ENCODE peak calls at places on chromosome 18, in seven cellular contexts. N, V, R, A, X, O and H are unnamed samples.

GRCh38 chr18:26909599-26910290 is 44.2 kb upstream of the AQP4 start:
- DNase-seq in N (no peak), V (no peak), R (no peak), A (peak; percentile 7), X (no peak), O (peak; percentile 67), H (no peak)

GRCh38 chr18:34773378-34773777 is 63.3 kb downstream of the DTNA start:
- DNase-seq in N (no peak), V (no peak), R (no peak), A (no peak), X (no peak), O (no peak), H (no peak)

GRCh38 chr18:61926532-61926931 is 33.7 kb upstream of the RNF152 start:
- DNase-seq in N (no peak), V (no peak), R (no peak), A (no peak), X (no peak), O (no peak), H (no peak)

GRCh38 chr18:5238371-5238758 is 41.3 kb upstream of the AKAIN1 start:
- DNase-seq in N (peak; percentile 83), V (peak; percentile 87), R (peak; percentile 69), A (peak; percentile 10), X (no peak), O (peak; percentile 76), H (peak; percentile 81)

GRCh38 chr18:76821356-76821874 is 942 bp upstream of the ZNF236 start:
- DNase-seq in N (no peak), V (no peak), R (no peak), A (no peak), X (no peak), O (no peak), H (no peak)

GRCh38 chr18:79318142-79318673 is 77.5 kb upstream of the NFATC1 start:
- DNase-seq in N (no peak), V (no peak), R (no peak), A (no peak), X (no peak), O (no peak), H (no peak)

GRCh38 chr18:76412818-76413565 is 82.0 kb downstream of the ZNF516 start:
- DNase-seq in N (no peak), V (no peak), R (no peak), A (no peak), X (peak; percentile 53), O (peak; percentile 20), H (no peak)

GRCh38 chr18:68262697-68263293 is 452.1 kb downstream of the TMX3 start:
- DNase-seq in N (no peak), V (no peak), R (no peak), A (no peak), X (peak; percentile 79), O (no peak), H (no peak)

GRCh38 chr18:64332851-64333250 is 184.0 kb upstream of the LINC00305 start:
- DNase-seq in N (no peak), V (no peak), R (no peak), A (no peak), X (no peak), O (no peak), H (no peak)

GRCh38 chr18:51447351-51447896 is 249.9 kb upstream of the MEX3C start:
- DNase-seq in N (no peak), V (peak; percentile 27), R (peak; percentile 55), A (peak; percentile 7), X (no peak), O (peak; percentile 70), H (no peak)

GRCh38 chr18:48073231-48073930 is 142.9 kb upstream of the SMAD2 start:
- DNase-seq in N (no peak), V (no peak), R (no peak), A (no peak), X (no peak), O (no peak), H (no peak)

GRCh38 chr18:54392621-54393023 is 34.9 kb downstream of the C18orf54 start:
- DNase-seq in N (no peak), V (peak; percentile 86), R (no peak), A (no peak), X (peak; percentile 72), O (peak; percentile 52), H (peak; percentile 36)

GRCh38 chr18:79203017-79203605 is 133.9 kb downstream of the ATP9B start:
- DNase-seq in N (no peak), V (no peak), R (no peak), A (no peak), X (no peak), O (no peak), H (no peak)

GRCh38 chr18:67771271-67771670 is 254.8 kb upstream of the DSEL start:
- DNase-seq in N (no peak), V (no peak), R (no peak), A (no peak), X (peak; percentile 40), O (no peak), H (no peak)

GRCh38 chr18:26574958-26575864 is 26.9 kb upstream of the KCTD1 start:
- DNase-seq in N (peak; percentile 80), V (peak; percentile 64), R (peak; percentile 67), A (peak; percentile 5), X (peak; percentile 41), O (peak; percentile 84), H (peak; percentile 27)

GRCh38 chr18:3368193-3368592 is 81.8 kb upstream of the TGIF1 start:
- DNase-seq in N (no peak), V (no peak), R (no peak), A (no peak), X (peak; percentile 61), O (no peak), H (no peak)

GRCh38 chr18:51865538-51865937 is 474.5 kb upstream of the DCC start:
- DNase-seq in N (no peak), V (no peak), R (no peak), A (no peak), X (no peak), O (no peak), H (no peak)

GRCh38 chr18:57833441-57834101 is 30.5 kb upstream of the ATP8B1 start:
- DNase-seq in N (no peak), V (peak; percentile 75), R (no peak), A (no peak), X (peak; percentile 29), O (no peak), H (peak; percentile 62)

GRCh38 chr18:31301201-31301655 is 16.7 kb upstream of the DSG1 start:
- DNase-seq in N (no peak), V (peak; percentile 34), R (no peak), A (peak; percentile 12), X (no peak), O (peak; percentile 57), H (peak; percentile 30)

GRCh38 chr18:1541478-1541877 is 636.8 kb downstream of the ADCYAP1 start:
- DNase-seq in N (no peak), V (no peak), R (no peak), A (no peak), X (no peak), O (no peak), H (no peak)
- H3K4me1 ChIP-seq in N (no peaks in the 10 kb centered on the region), V (no peaks in the 10 kb centered on the region), R (no peaks in the 10 kb centered on the region), A (no peaks in the 10 kb centered on the region), X (no peaks in the 10 kb centered on the region), O (no peaks in the 10 kb centered on the region), H (no peaks in the 10 kb centered on the region)

GRCh38 chr18:59662008-59662701 is 35.1 kb downstream of the CCBE1 start:
- DNase-seq in N (no peak), V (no peak), R (no peak), A (no peak), X (peak; percentile 49), O (no peak), H (no peak)
- H3K4me1 ChIP-seq in N (no peaks in the 10 kb centered on the region), V (peaks cover 12% of the 10 kb centered on the region), R (no peaks in the 10 kb centered on the region), A (no peaks in the 10 kb centered on the region), X (peaks cover 32% of the 10 kb centered on the region), O (peaks cover 3% of the 10 kb centered on the region), H (no peaks in the 10 kb centered on the region)

GRCh38 chr18:13219576-13219975 is 1.0 kb downstream of the LDLRAD4 start:
- DNase-seq in N (no peak), V (no peak), R (no peak), A (no peak), X (no peak), O (no peak), H (no peak)

GRCh38 chr18:13220326-13220991 is 1.9 kb downstream of the LDLRAD4 start:
- DNase-seq in N (no peak), V (peak; percentile 34), R (no peak), A (peak; percentile 34), X (no peak), O (peak; percentile 47), H (no peak)

GRCh38 chr18:13217971-13218375 is 587 bp upstream of the LDLRAD4 start:
- DNase-seq in N (no peak), V (no peak), R (peak; percentile 81), A (peak; percentile 43), X (no peak), O (peak; percentile 79), H (peak; percentile 24)

GRCh38 chr18:13218376-13219011 is at the start of gene LDLRAD4:
- DNase-seq in N (peak; percentile 89), V (peak; percentile 55), R (peak; percentile 88), A (peak; percentile 76), X (no peak), O (peak; percentile 80), H (peak; percentile 29)

GRCh38 chr18:13219012-13219396 is 444 bp downstream of the LDLRAD4 start:
- DNase-seq in N (no peak), V (no peak), R (no peak), A (no peak), X (no peak), O (no peak), H (no peak)
- H3K4me1 ChIP-seq in N (peaks cover 28% of the 10 kb centered on the region), V (peaks cover 32% of the 10 kb centered on the region), R (peaks cover 26% of the 10 kb centered on the region), A (peaks cover 56% of the 10 kb centered on the region), X (no peaks in the 10 kb centered on the region), O (peaks cover 6% of the 10 kb centered on the region), H (peaks cover 12% of the 10 kb centered on the region)

GRCh38 chr18:59919026-59919425 is 19.2 kb downstream of the PMAIP1 start:
- DNase-seq in N (no peak), V (no peak), R (no peak), A (no peak), X (no peak), O (no peak), H (no peak)
- H3K4me1 ChIP-seq in N (no peaks in the 10 kb centered on the region), V (no peaks in the 10 kb centered on the region), R (no peaks in the 10 kb centered on the region), A (no peaks in the 10 kb centered on the region), X (no peaks in the 10 kb centered on the region), O (no peaks in the 10 kb centered on the region), H (no peaks in the 10 kb centered on the region)

GRCh38 chr18:21275645-21276044 is 33.6 kb downstream of the GREB1L start:
- DNase-seq in N (no peak), V (no peak), R (no peak), A (no peak), X (no peak), O (no peak), H (no peak)
- H3K4me1 ChIP-seq in N (no peaks in the 10 kb centered on the region), V (no peaks in the 10 kb centered on the region), R (no peaks in the 10 kb centered on the region), A (no peaks in the 10 kb centered on the region), X (no peaks in the 10 kb centered on the region), O (no peaks in the 10 kb centered on the region), H (peaks cover 22% of the 10 kb centered on the region)

DNA sequence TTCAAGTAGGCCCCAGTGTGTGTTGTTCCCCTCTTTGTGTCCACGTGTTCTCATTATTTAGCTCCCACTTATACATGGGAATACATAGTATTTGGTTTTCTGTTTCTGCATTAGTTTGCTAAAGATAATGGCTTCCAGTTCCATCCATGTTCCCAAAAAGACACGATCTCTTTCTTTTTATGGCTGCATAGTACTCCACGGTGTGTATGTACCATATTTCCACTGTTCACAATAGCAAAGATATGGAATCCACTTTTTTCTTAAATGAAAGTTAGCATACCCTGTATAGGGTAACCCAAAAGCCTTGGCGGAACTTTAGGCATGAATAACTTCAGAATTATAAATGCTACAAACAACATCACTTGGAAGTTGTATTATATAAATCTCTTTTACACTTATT is 83.4 kb upstream of the NDUFV2 start:
- DNase-seq in N (no peak), V (no peak), R (no peak), A (no peak), X (no peak), O (no peak), H (no peak)
- H3K4me1 ChIP-seq in N (no peaks in the 10 kb centered on the region), V (no peaks in the 10 kb centered on the region), R (no peaks in the 10 kb centered on the region), A (peaks cover 12% of the 10 kb centered on the region), X (peaks cover 10% of the 10 kb centered on the region), O (no peaks in the 10 kb centered on the region), H (no peaks in the 10 kb centered on the region)